ENCODE peak calls at places on chromosomes 2 and 18, in ten cellular contexts. One of them, this sample, is unnamed.

GRCh38 chr2:106163948-106164580 is 30.0 kb downstream of the UXS1 start:
- DNase-seq in SK-N-SH: no peak
- DNase-seq in endothelial cell of umbilical vein: no peak
- DNase-seq in neuronal stem cell: no peak
- DNase-seq in HCT116: no peak
- DNase-seq in lower lobe of right lung: no peak
- DNase-seq in endodermal cell: no peak
- DNase-seq in OCI-LY7: peak; percentile 65
- DNase-seq in psoas muscle: no peak
- DNase-seq in cardiac muscle cell: no peak
- DNase-seq in this sample: no peak

GRCh38 chr2:206361407-206362045 is 81.8 kb upstream of the ADAM23 start:
- DNase-seq in lower lobe of right lung: no peak
- DNase-seq in endothelial cell of umbilical vein: no peak
- DNase-seq in HCT116: no peak
- DNase-seq in neuronal stem cell: no peak
- DNase-seq in psoas muscle: no peak
- DNase-seq in endodermal cell: no peak
- DNase-seq in SK-N-SH: no peak
- DNase-seq in OCI-LY7: no peak
- DNase-seq in cardiac muscle cell: no peak
- DNase-seq in this sample: no peak

GRCh38 chr18:26286008-26286407 is 59.8 kb downstream of the TAF4B start:
- DNase-seq in psoas muscle: no peak
- DNase-seq in lower lobe of right lung: no peak
- DNase-seq in SK-N-SH: no peak
- DNase-seq in endodermal cell: no peak
- DNase-seq in HCT116: no peak
- DNase-seq in cardiac muscle cell: no peak
- DNase-seq in endothelial cell of umbilical vein: no peak
- DNase-seq in neuronal stem cell: no peak
- DNase-seq in OCI-LY7: no peak
- DNase-seq in this sample: no peak

GRCh38 chr2:96549967-96550786 is 13.6 kb downstream of the ARID5A start:
- DNase-seq in neuronal stem cell: peak; percentile 26
- DNase-seq in HCT116: peak; percentile 67
- DNase-seq in lower lobe of right lung: peak; percentile 79
- DNase-seq in endothelial cell of umbilical vein: no peak
- DNase-seq in psoas muscle: peak; percentile 82
- DNase-seq in OCI-LY7: peak; percentile 18
- DNase-seq in cardiac muscle cell: peak; percentile 32
- DNase-seq in SK-N-SH: peak; percentile 22
- DNase-seq in endodermal cell: peak; percentile 91
- DNase-seq in this sample: no peak

GRCh38 chr2:229713371-229714079 is 830 bp downstream of the DNER start:
- DNase-seq in neuronal stem cell: peak; percentile 59
- DNase-seq in endothelial cell of umbilical vein: no peak
- DNase-seq in endodermal cell: peak; percentile 85
- DNase-seq in SK-N-SH: peak; percentile 87
- DNase-seq in OCI-LY7: no peak
- DNase-seq in cardiac muscle cell: peak; percentile 41
- DNase-seq in lower lobe of right lung: no peak
- DNase-seq in psoas muscle: no peak
- DNase-seq in HCT116: no peak
- DNase-seq in this sample: no peak

GRCh38 chr2:1804251-1804855 is 60.0 kb upstream of the PXDN start:
- DNase-seq in neuronal stem cell: no peak
- DNase-seq in psoas muscle: no peak
- DNase-seq in OCI-LY7: no peak
- DNase-seq in SK-N-SH: no peak
- DNase-seq in endothelial cell of umbilical vein: no peak
- DNase-seq in lower lobe of right lung: no peak
- DNase-seq in HCT116: no peak
- DNase-seq in endodermal cell: no peak
- DNase-seq in cardiac muscle cell: no peak
- DNase-seq in this sample: no peak

GRCh38 chr2:152650768-152651371 is 66.4 kb downstream of the PRPF40A start:
- DNase-seq in psoas muscle: no peak
- DNase-seq in SK-N-SH: no peak
- DNase-seq in neuronal stem cell: no peak
- DNase-seq in lower lobe of right lung: no peak
- DNase-seq in endothelial cell of umbilical vein: no peak
- DNase-seq in OCI-LY7: no peak
- DNase-seq in HCT116: no peak
- DNase-seq in endodermal cell: no peak
- DNase-seq in cardiac muscle cell: no peak
- DNase-seq in this sample: no peak

GRCh38 chr18:6672909-6673308 is 56.6 kb upstream of the ARHGAP28 start:
- DNase-seq in endothelial cell of umbilical vein: no peak
- DNase-seq in neuronal stem cell: no peak
- DNase-seq in endodermal cell: no peak
- DNase-seq in cardiac muscle cell: peak; percentile 6
- DNase-seq in psoas muscle: no peak
- DNase-seq in lower lobe of right lung: no peak
- DNase-seq in SK-N-SH: peak; percentile 27
- DNase-seq in OCI-LY7: no peak
- DNase-seq in HCT116: no peak
- DNase-seq in this sample: no peak

GRCh38 chr2:136238552-136239346 is 120.8 kb upstream of the CXCR4 start:
- DNase-seq in OCI-LY7: peak; percentile 97
- DNase-seq in endothelial cell of umbilical vein: peak; percentile 89
- DNase-seq in lower lobe of right lung: no peak
- DNase-seq in HCT116: no peak
- DNase-seq in SK-N-SH: no peak
- DNase-seq in endodermal cell: peak; percentile 56
- DNase-seq in neuronal stem cell: no peak
- DNase-seq in psoas muscle: no peak
- DNase-seq in cardiac muscle cell: no peak
- DNase-seq in this sample: peak; percentile 16

GRCh38 chr2:45936623-45936979 is 285.1 kb downstream of the PRKCE start:
- DNase-seq in endothelial cell of umbilical vein: no peak
- DNase-seq in SK-N-SH: no peak
- DNase-seq in neuronal stem cell: no peak
- DNase-seq in endodermal cell: no peak
- DNase-seq in lower lobe of right lung: no peak
- DNase-seq in OCI-LY7: no peak
- DNase-seq in cardiac muscle cell: no peak
- DNase-seq in HCT116: no peak
- DNase-seq in psoas muscle: no peak
- DNase-seq in this sample: no peak

GRCh38 chr2:55887906-55888625 is 35.5 kb downstream of the EFEMP1 start:
- DNase-seq in psoas muscle: no peak
- DNase-seq in endodermal cell: no peak
- DNase-seq in cardiac muscle cell: no peak
- DNase-seq in HCT116: no peak
- DNase-seq in OCI-LY7: no peak
- DNase-seq in SK-N-SH: no peak
- DNase-seq in neuronal stem cell: no peak
- DNase-seq in lower lobe of right lung: no peak
- DNase-seq in endothelial cell of umbilical vein: peak; percentile 92
- DNase-seq in this sample: no peak

GRCh38 chr2:167438206-167438605 is 549.9 kb downstream of the XIRP2 start:
- DNase-seq in endodermal cell: no peak
- DNase-seq in neuronal stem cell: no peak
- DNase-seq in SK-N-SH: no peak
- DNase-seq in lower lobe of right lung: no peak
- DNase-seq in cardiac muscle cell: peak; percentile 20
- DNase-seq in HCT116: no peak
- DNase-seq in psoas muscle: no peak
- DNase-seq in endothelial cell of umbilical vein: peak; percentile 56
- DNase-seq in OCI-LY7: no peak
- DNase-seq in this sample: no peak

GRCh38 chr2:155546715-155547555 is 785.6 kb downstream of the NR4A2 start:
- DNase-seq in neuronal stem cell: no peak
- DNase-seq in OCI-LY7: no peak
- DNase-seq in cardiac muscle cell: no peak
- DNase-seq in SK-N-SH: peak; percentile 1
- DNase-seq in lower lobe of right lung: no peak
- DNase-seq in endodermal cell: no peak
- DNase-seq in psoas muscle: no peak
- DNase-seq in endothelial cell of umbilical vein: no peak
- DNase-seq in HCT116: no peak
- DNase-seq in this sample: no peak
- H3K4me3 ChIP-seq in neuronal stem cell: no peak overlapping the region
- H3K4me3 ChIP-seq in OCI-LY7: no peak overlapping the region
- H3K4me3 ChIP-seq in cardiac muscle cell: no peak overlapping the region
- H3K4me3 ChIP-seq in SK-N-SH: peak overlapping the region; percentile 38
- H3K4me3 ChIP-seq in lower lobe of right lung: peak overlapping the region; percentile 33
- H3K4me3 ChIP-seq in endodermal cell: no peak overlapping the region
- H3K4me3 ChIP-seq in psoas muscle: peak overlapping the region; percentile 35
- H3K4me3 ChIP-seq in endothelial cell of umbilical vein: no peak overlapping the region
- H3K4me3 ChIP-seq in HCT116: no peak overlapping the region
- H3K4me3 ChIP-seq in this sample: no peak overlapping the region

DNA sequence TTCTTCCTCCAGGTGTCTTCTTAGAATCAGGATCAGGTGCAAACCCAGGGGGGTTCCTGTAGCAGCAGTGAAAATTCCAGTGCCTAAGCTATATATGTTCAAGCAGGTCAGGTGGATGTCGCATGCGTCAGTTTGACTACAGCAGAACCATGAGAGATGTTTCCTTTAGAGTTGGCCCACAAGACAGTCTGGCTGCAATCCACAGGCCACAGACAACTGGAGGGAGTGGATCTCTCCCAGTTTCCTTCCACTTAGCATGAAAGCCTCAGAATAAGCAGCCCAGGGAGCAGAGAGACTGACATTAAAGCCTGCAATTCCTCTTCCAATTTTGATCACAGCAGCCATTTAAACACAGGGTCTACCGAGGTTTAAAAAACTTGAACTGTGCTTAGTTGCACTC is 1.1 kb upstream of the KCNE4 start:
- DNase-seq in lower lobe of right lung: no peak
- DNase-seq in endothelial cell of umbilical vein: no peak
- DNase-seq in cardiac muscle cell: no peak
- DNase-seq in psoas muscle: no peak
- DNase-seq in OCI-LY7: no peak
- DNase-seq in neuronal stem cell: no peak
- DNase-seq in HCT116: no peak
- DNase-seq in SK-N-SH: no peak
- DNase-seq in endodermal cell: no peak
- DNase-seq in this sample: no peak
- H3K27ac ChIP-seq in lower lobe of right lung: peak overlapping the region; percentile 76
- H3K27ac ChIP-seq in endothelial cell of umbilical vein: no peak overlapping the region
- H3K27ac ChIP-seq in cardiac muscle cell: no peak overlapping the region
- H3K27ac ChIP-seq in psoas muscle: no peak overlapping the region
- H3K27ac ChIP-seq in OCI-LY7: no peak overlapping the region
- H3K27ac ChIP-seq in neuronal stem cell: no peak overlapping the region
- H3K27ac ChIP-seq in HCT116: no peak overlapping the region
- H3K27ac ChIP-seq in SK-N-SH: no peak overlapping the region
- H3K27ac ChIP-seq in endodermal cell: no peak overlapping the region
- H3K27ac ChIP-seq in this sample: no peak overlapping the region

GRCh38 chr2:181483221-181483620 is 26.0 kb downstream of the ITGA4 start:
- DNase-seq in cardiac muscle cell: no peak
- DNase-seq in neuronal stem cell: no peak
- DNase-seq in lower lobe of right lung: no peak
- DNase-seq in SK-N-SH: no peak
- DNase-seq in endodermal cell: no peak
- DNase-seq in endothelial cell of umbilical vein: no peak
- DNase-seq in psoas muscle: no peak
- DNase-seq in HCT116: no peak
- DNase-seq in OCI-LY7: no peak
- DNase-seq in this sample: no peak
- H3K36me3 ChIP-seq in cardiac muscle cell: no peaks in the 10 kb centered on the region
- H3K36me3 ChIP-seq in neuronal stem cell: no peaks in the 10 kb centered on the region
- H3K36me3 ChIP-seq in lower lobe of right lung: peaks cover 15% of the 10 kb centered on the region
- H3K36me3 ChIP-seq in SK-N-SH: peaks cover 23% of the 10 kb centered on the region
- H3K36me3 ChIP-seq in endodermal cell: no peaks in the 10 kb centered on the region
- H3K36me3 ChIP-seq in endothelial cell of umbilical vein: no peaks in the 10 kb centered on the region
- H3K36me3 ChIP-seq in psoas muscle: no peaks in the 10 kb centered on the region
- H3K36me3 ChIP-seq in HCT116: no peaks in the 10 kb centered on the region
- H3K36me3 ChIP-seq in OCI-LY7: peaks cover 68% of the 10 kb centered on the region
- H3K36me3 ChIP-seq in this sample: peaks cover 69% of the 10 kb centered on the region

GRCh38 chr2:230827774-230828271 is 36.9 kb upstream of the ITM2C start:
- DNase-seq in HCT116: no peak
- DNase-seq in neuronal stem cell: no peak
- DNase-seq in endothelial cell of umbilical vein: no peak
- DNase-seq in lower lobe of right lung: no peak
- DNase-seq in OCI-LY7: no peak
- DNase-seq in cardiac muscle cell: no peak
- DNase-seq in psoas muscle: no peak
- DNase-seq in SK-N-SH: no peak
- DNase-seq in endodermal cell: no peak
- DNase-seq in this sample: no peak
- H3K4me3 ChIP-seq in HCT116: no peak overlapping the region
- H3K4me3 ChIP-seq in neuronal stem cell: no peak overlapping the region
- H3K4me3 ChIP-seq in endothelial cell of umbilical vein: no peak overlapping the region
- H3K4me3 ChIP-seq in lower lobe of right lung: peak overlapping the region; percentile 39
- H3K4me3 ChIP-seq in OCI-LY7: no peak overlapping the region
- H3K4me3 ChIP-seq in cardiac muscle cell: no peak overlapping the region
- H3K4me3 ChIP-seq in psoas muscle: peak overlapping the region; percentile 51
- H3K4me3 ChIP-seq in SK-N-SH: no peak overlapping the region
- H3K4me3 ChIP-seq in endodermal cell: no peak overlapping the region
- H3K4me3 ChIP-seq in this sample: no peak overlapping the region

This sample was measured in CD4-positive, CD25-positive, alpha-beta regulatory T cell.